ENCODE peak calls at places on chromosomes 3 and 15, in four cellular contexts. J, F, M and U are unnamed samples.

GRCh38 chr3:12886106-12886679 is 44.8 kb upstream of the RPL32 start:
- DNase-seq in J (no peak), F (no peak), M (no peak), U (no peak)

GRCh38 chr3:53850895-53851294 is 4.5 kb downstream of the IL17RB start:
- DNase-seq in J (no peak), F (no peak), M (no peak), U (no peak)

GRCh38 chr3:136305879-136306278 is 55.7 kb downstream of the PCCB start:
- DNase-seq in J (no peak), F (no peak), M (no peak), U (no peak)

GRCh38 chr3:24119321-24119751 is 174.2 kb downstream of the NR1D2 start:
- DNase-seq in J (no peak), F (no peak), M (no peak), U (no peak)

GRCh38 chr3:49339593-49339946 is 283 bp downstream of the USP4 start:
- DNase-seq in J (peak; percentile 69), F (peak; percentile 27), M (peak; percentile 71), U (peak; percentile 45)

GRCh38 chr3:105876745-105877624 is 8.2 kb upstream of the CBLB start:
- DNase-seq in J (no peak), F (no peak), M (no peak), U (no peak)

GRCh38 chr15:63876085-63876662 is 42.4 kb upstream of the HERC1 start:
- DNase-seq in J (no peak), F (no peak), M (no peak), U (no peak)

GRCh38 chr15:38530113-38530512 is 34.5 kb downstream of the RASGRP1 start:
- DNase-seq in J (no peak), F (no peak), M (no peak), U (no peak)

GRCh38 chr15:47523669-47524068 is 193.6 kb upstream of the SEMA6D start:
- DNase-seq in J (no peak), F (no peak), M (no peak), U (no peak)

GRCh38 chr3:134799393-134799792 is 4.3 kb downstream of the EPHB1 start:
- DNase-seq in J (no peak), F (no peak), M (no peak), U (no peak)

GRCh38 chr3:33063651-33064051 is 33.3 kb downstream of the GLB1 start:
- DNase-seq in J (no peak), F (no peak), M (no peak), U (no peak)

GRCh38 chr3:61589856-61590255 is 28.5 kb downstream of the PTPRG start:
- DNase-seq in J (no peak), F (no peak), M (no peak), U (no peak)

GRCh38 chr3:15557511-15557946 is 36.0 kb upstream of the COLQ start:
- DNase-seq in J (peak; percentile 67), F (peak; percentile 75), M (peak; percentile 47), U (peak; percentile 56)

GRCh38 chr15:29435811-29436210 is 166.2 kb upstream of the NSMCE3 start:
- DNase-seq in J (no peak), F (no peak), M (no peak), U (no peak)

GRCh38 chr3:66655673-66656072 is 154.9 kb upstream of the LRIG1 start:
- DNase-seq in J (no peak), F (peak; percentile 71), M (no peak), U (no peak)

GRCh38 chr15:52699457-52699856 is 20.3 kb upstream of the ATOSA start:
- DNase-seq in J (no peak), F (no peak), M (no peak), U (no peak)

GRCh38 chr15:92683511-92683834 is 27.9 kb upstream of the FAM174B start:
- DNase-seq in J (peak; percentile 27), F (peak; percentile 50), M (peak; percentile 66), U (no peak)

GRCh38 chr3:192817053-192817452 is 89.7 kb upstream of the FGF12 start:
- DNase-seq in J (no peak), F (no peak), M (no peak), U (no peak)

GRCh38 chr15:51368751-51369450 is 27.4 kb downstream of the GLDN start:
- DNase-seq in J (no peak), F (peak; percentile 42), M (no peak), U (no peak)

GRCh38 chr3:125351152-125351551 is 24.0 kb downstream of the ZNF148 start:
- DNase-seq in J (no peak), F (no peak), M (no peak), U (no peak)

GRCh38 chr3:284316-284715 is 87.8 kb downstream of the CHL1 start:
- DNase-seq in J (no peak), F (no peak), M (no peak), U (no peak)

GRCh38 chr3:133393204-133393603 is 6.7 kb upstream of the BFSP2 start:
- DNase-seq in J (no peak), F (no peak), M (no peak), U (no peak)

GRCh38 chr15:82894971-82895520 is 57.5 kb downstream of the HOMER2 start:
- DNase-seq in J (no peak), F (no peak), M (no peak), U (no peak)

GRCh38 chr3:55629432-55629831 is 142.3 kb upstream of the WNT5A start:
- DNase-seq in J (no peak), F (no peak), M (no peak), U (no peak)

GRCh38 chr3:170079466-170080165 is 41.8 kb downstream of the GPR160 start:
- DNase-seq in J (no peak), F (peak; percentile 74), M (no peak), U (no peak)

GRCh38 chr3:183085634-183086390 is 13.5 kb downstream of the MCCC1 start:
- DNase-seq in J (peak; percentile 61), F (no peak), M (peak; percentile 73), U (peak; percentile 28)

GRCh38 chr15:47188766-47189507 is 528.4 kb upstream of the SEMA6D start:
- DNase-seq in J (no peak), F (no peak), M (peak; percentile 19), U (no peak)

GRCh38 chr3:136750209-136750921 is 1.8 kb downstream of the STAG1 start:
- DNase-seq in J (no peak), F (peak; percentile 9), M (no peak), U (no peak)

GRCh38 chr15:47415539-47415971 is 301.8 kb upstream of the SEMA6D start:
- DNase-seq in J (no peak), F (peak; percentile 4), M (no peak), U (no peak)

GRCh38 chr15:73800662-73801345 is 47.7 kb upstream of the INSYN1 start:
- DNase-seq in J (no peak), F (no peak), M (no peak), U (no peak)

GRCh38 chr3:81910244-81910852 is 148.9 kb upstream of the GBE1 start:
- DNase-seq in J (peak; percentile 36), F (peak; percentile 46), M (peak; percentile 15), U (peak; percentile 31)

GRCh38 chr3:30156586-30157498 is 449.6 kb upstream of the TGFBR2 start:
- DNase-seq in J (no peak), F (peak; percentile 20), M (no peak), U (no peak)

GRCh38 chr15:83319771-83320170 is 35.3 kb upstream of the BNC1 start:
- DNase-seq in J (no peak), F (no peak), M (no peak), U (no peak)

GRCh38 chr15:62816342-62817059 is 226.0 kb upstream of the TPM1 start:
- DNase-seq in J (no peak), F (no peak), M (no peak), U (no peak)

GRCh38 chr3:8653800-8654408 is 9.3 kb upstream of the SSUH2 start:
- DNase-seq in J (no peak), F (peak; percentile 82), M (no peak), U (no peak)

GRCh38 chr3:125231895-125232294 is 19.3 kb upstream of the SLC12A8 start:
- DNase-seq in J (no peak), F (no peak), M (no peak), U (no peak)

GRCh38 chr15:93179072-93179471 is 90.1 kb upstream of the RGMA start:
- DNase-seq in J (peak; percentile 16), F (no peak), M (no peak), U (no peak)

GRCh38 chr3:12224181-12225147 is 64.4 kb upstream of the PPARG start:
- DNase-seq in J (no peak), F (peak; percentile 46), M (peak; percentile 12), U (no peak)

GRCh38 chr3:158491968-158492367 is 79.0 kb upstream of the MLF1 start:
- DNase-seq in J (no peak), F (no peak), M (no peak), U (no peak)

GRCh38 chr3:158492685-158493084 is 78.3 kb upstream of the MLF1 start:
- DNase-seq in J (no peak), F (no peak), M (no peak), U (peak; percentile 13)

GRCh38 chr3:158486200-158486599 is 84.8 kb upstream of the MLF1 start:
- DNase-seq in J (no peak), F (no peak), M (no peak), U (no peak)

GRCh38 chr3:158489181-158489580 is 81.8 kb upstream of the MLF1 start:
- DNase-seq in J (no peak), F (no peak), M (no peak), U (no peak)

GRCh38 chr3:158488670-158489069 is 82.3 kb upstream of the MLF1 start:
- DNase-seq in J (no peak), F (no peak), M (no peak), U (peak; percentile 47)
- TF ChIP-seq SP1 in J (no peak), F (no peak), M (no peak), U (no peak)

GRCh38 chr3:40490916-40491315 is 14.0 kb downstream of the ZNF619 start:
- DNase-seq in J (no peak), F (no peak), M (no peak), U (no peak)
- TF ChIP-seq ELF4 in J (no peak), F (no peak), M (no peak), U (no peak)

DNA sequence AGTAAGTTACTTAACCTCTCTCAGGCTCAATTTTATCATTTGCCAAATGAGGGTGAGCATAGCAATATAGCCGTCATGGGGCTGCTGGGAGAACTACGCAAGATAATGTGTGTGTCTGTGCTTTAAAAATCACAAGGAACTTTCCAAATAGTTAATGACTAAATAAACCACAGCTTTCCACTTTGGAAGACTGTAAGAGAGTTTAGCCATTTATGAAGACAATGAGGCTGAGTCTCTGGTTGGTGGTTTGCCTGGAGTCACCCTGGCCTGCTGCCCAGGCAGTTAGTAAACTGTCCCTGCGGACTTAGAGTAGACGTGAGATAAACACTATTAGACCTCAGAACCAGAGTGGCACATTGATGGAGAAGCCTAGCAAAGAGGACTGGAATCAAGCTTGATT is 357.7 kb downstream of the CLSTN2 start:
- DNase-seq in J (no peak), F (no peak), M (no peak), U (no peak)
- TF ChIP-seq SP1 in J (no peak), F (no peak), M (no peak), U (no peak)

DNA sequence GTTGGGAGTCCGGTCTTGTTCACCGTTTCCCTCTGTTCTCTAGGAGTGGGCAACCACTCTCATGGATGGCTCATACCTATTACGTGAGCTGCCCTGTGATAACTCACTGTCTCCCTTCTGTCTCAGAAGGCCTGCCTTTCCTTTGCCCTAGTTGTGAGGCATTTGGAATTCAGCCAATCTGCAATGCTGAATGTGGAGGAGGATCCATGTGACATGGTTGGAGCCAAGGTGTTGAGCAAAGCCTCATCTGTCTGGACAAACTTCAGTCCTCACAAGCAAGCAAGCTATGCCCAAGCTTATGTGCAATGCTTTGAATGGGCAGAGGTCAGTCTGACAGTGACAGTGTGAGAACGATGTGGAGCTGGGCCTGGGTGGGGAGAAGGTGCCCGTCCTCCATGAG is 37.8 kb upstream of the ATP10A start:
- DNase-seq in J (no peak), F (no peak), M (no peak), U (no peak)
- TF ChIP-seq ELF4 in J (no peak), F (no peak), M (no peak), U (no peak)